ENCODE peak calls at places on chromosomes 6 and 20, in six cellular contexts. L, A, K, F, Q and R are unnamed samples.
A peak's percentile ranks its signal among the peaks of the same experiment; 100 is the strongest.

GRCh38 chr6:90835584-90836212 is 248.8 kb upstream of the MAP3K7 start:
- DNase-seq in L (no peak), A (no peak), F (no peak), Q (no peak), K (no peak), R (no peak)

GRCh38 chr20:56451056-56451765 is 17.2 kb upstream of the RTF2 start:
- DNase-seq in F (no peak), L (no peak), Q (peak; percentile 68), A (no peak), K (no peak), R (no peak)

GRCh38 chr6:6614096-6614964 is 25.8 kb downstream of the LY86 start:
- DNase-seq in A (peak; percentile 55), L (no peak), Q (no peak), K (no peak), F (no peak), R (no peak)

GRCh38 chr6:109865968-109866367 is 112.1 kb upstream of the GPR6 start:
- DNase-seq in L (no peak), Q (no peak), F (no peak), A (no peak), K (peak; percentile 14), R (no peak)

GRCh38 chr6:44067760-44068139 is 59.5 kb downstream of the MRPL14 start:
- DNase-seq in F (no peak), K (no peak), Q (no peak), A (no peak), L (no peak), R (no peak)

GRCh38 chr20:1860446-1860845 is 34.8 kb upstream of the SIRPA start:
- DNase-seq in Q (peak; percentile 13), F (peak; percentile 87), A (no peak), K (no peak), L (no peak), R (peak; percentile 44)

GRCh38 chr6:170529839-170530520 is 23.1 kb downstream of the PSMB1 start:
- DNase-seq in Q (peak; percentile 70), K (peak; percentile 66), A (peak; percentile 74), L (peak; percentile 67), F (peak; percentile 83), R (peak; percentile 16)

GRCh38 chr20:47694021-47694818 is 91.1 kb downstream of the SULF2 start:
- DNase-seq in L (no peak), K (no peak), F (no peak), A (no peak), Q (no peak), R (no peak)

GRCh38 chr6:3022765-3023662 is 23.3 kb downstream of the NQO2 start:
- DNase-seq in Q (no peak), K (no peak), F (no peak), L (no peak), A (no peak), R (no peak)

GRCh38 chr20:21490105-21490504 is 23.8 kb downstream of the NKX2-2 start:
- DNase-seq in L (peak; percentile 25), A (no peak), Q (peak; percentile 45), K (no peak), F (peak; percentile 18), R (no peak)

GRCh38 chr20:50519036-50519780 is 9.0 kb downstream of the PTPN1 start:
- DNase-seq in A (no peak), Q (no peak), L (no peak), F (no peak), K (no peak), R (no peak)

GRCh38 chr6:20693466-20694063 is 159.3 kb downstream of the CDKAL1 start:
- DNase-seq in F (peak; percentile 41), A (no peak), K (no peak), Q (peak; percentile 22), L (no peak), R (no peak)

DNA sequence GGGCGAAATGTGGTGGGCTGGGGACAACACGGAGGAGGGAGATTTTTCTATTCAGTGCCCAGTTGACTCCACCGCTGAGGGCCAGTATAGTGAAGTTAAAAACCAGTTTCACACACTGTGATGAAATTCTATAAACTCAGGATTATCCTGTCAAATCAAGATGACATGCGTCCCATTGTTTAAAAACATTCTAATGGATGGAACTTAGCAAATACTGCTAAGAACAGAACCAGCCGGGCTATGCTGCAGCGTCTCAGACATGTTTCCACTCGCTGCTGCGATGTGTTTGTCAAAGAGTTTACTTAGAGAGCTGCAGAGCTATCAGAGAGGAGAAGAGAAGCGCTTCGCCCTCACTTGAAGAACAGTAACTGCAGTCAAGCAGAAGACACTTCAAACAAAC is 212.6 kb upstream of the FOXQ1 start:
- DNase-seq in Q (no peak), K (no peak), F (no peak), A (no peak), L (no peak), R (no peak)
- TF ChIP-seq CTCF in Q (no peak), K (no peak), F (no peak), A (no peak), L (no peak), R (no peak)

GRCh38 chr6:152290693-152291092 is 346.5 kb downstream of the SYNE1 start:
- DNase-seq in F (no peak), A (no peak), Q (no peak), K (no peak), L (no peak), R (no peak)

GRCh38 chr6:152295920-152296319 is 341.2 kb downstream of the SYNE1 start:
- DNase-seq in Q (no peak), A (no peak), F (no peak), K (no peak), L (no peak), R (no peak)

GRCh38 chr6:152292595-152292994 is 344.6 kb downstream of the SYNE1 start:
- DNase-seq in L (no peak), F (no peak), Q (no peak), K (no peak), A (no peak), R (no peak)

GRCh38 chr6:152295346-152295745 is 341.8 kb downstream of the SYNE1 start:
- DNase-seq in A (peak; percentile 57), L (no peak), K (no peak), Q (peak; percentile 47), F (peak; percentile 87), R (no peak)

DNA sequence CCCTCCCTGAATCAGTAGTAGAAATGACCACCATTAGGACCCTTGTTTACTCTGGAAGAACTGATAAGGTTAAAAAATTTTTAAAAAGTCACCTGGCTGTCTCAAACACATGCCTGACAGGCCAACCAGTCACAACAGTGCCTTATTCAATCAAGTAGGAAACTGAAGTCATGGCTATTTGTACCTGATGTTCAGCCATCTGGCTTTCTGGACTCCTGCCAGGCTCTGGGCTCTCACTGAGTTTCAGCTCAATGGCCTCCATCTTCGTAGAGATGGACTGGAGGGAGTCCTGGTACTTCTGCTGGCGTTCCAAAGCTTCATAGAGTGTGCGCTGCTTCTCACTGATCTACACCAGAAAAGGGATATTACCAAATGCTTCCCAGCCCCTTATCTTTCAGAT is 343.8 kb downstream of the SYNE1 start:
- DNase-seq in Q (no peak), F (no peak), A (peak; percentile 34), K (peak; percentile 46), L (no peak), R (no peak)
- H3K36me3 ChIP-seq in Q (no peaks in the 10 kb centered on the region), F (peaks cover 28% of the 10 kb centered on the region), A (no peaks in the 10 kb centered on the region), K (no peaks in the 10 kb centered on the region), L (peaks cover 13% of the 10 kb centered on the region), R (no peaks in the 10 kb centered on the region)

DNA sequence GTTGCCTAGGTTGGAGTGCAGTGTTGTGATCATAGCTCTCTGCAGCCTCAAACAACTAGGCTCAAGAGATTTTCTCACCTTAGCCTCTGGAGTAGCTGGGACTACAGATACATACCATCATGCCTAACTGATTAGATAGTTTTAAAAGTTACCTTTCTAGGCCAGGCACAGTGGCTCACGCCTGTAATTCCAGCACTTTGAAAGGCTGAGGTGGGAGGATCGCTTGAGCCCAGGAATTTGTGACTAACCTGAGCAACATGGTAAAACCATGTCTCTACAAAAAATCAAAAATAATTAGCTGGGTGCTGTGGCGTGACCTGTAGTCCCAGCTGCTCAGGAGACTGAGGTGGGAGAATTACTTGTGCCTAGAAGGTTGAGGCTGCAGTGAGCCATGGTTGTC is 41.2 kb downstream of the SLC17A5 start:
- DNase-seq in A (no peak), L (no peak), F (no peak), Q (no peak), K (no peak), R (no peak)
- TF ChIP-seq CTCF in A (no peak), L (no peak), F (no peak), Q (no peak), K (no peak), R (no peak)

DNA sequence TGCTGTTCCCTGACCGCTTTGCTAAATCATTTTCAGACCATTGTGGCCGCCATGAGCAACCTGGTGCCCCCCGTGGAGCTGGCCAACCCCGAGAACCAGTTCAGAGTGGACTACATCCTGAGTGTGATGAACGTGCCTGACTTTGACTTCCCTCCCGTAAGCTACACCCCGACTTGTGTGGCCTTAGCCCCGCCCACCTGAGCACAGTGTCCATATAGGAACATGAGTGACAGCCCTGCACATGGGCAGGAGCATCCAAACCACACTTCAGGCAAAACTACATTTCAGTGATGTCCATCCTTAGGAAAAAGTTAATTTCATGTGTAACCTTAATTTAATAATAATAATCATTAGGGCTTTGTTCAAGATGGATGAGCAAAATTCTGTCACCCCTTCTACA is 51.1 kb downstream of the GNAS start:
- DNase-seq in K (no peak), A (no peak), L (no peak), F (no peak), Q (no peak), R (no peak)
- H3K36me3 ChIP-seq in K (peaks cover 90% of the 10 kb centered on the region), A (no peaks in the 10 kb centered on the region), L (peaks cover 23% of the 10 kb centered on the region), F (peaks cover 45% of the 10 kb centered on the region), Q (peaks cover 66% of the 10 kb centered on the region), R (peaks cover 2% of the 10 kb centered on the region)

GRCh38 chr20:61350500-61351250 is 98.6 kb downstream of the CDH4 start:
- DNase-seq in Q (no peak), K (no peak), A (no peak), L (no peak), F (no peak), R (no peak)
- TF ChIP-seq CTCF in Q (no peak), K (no peak), A (no peak), L (no peak), F (no peak), R (peak; percentile 11)

GRCh38 chr6:37020426-37021211 is 15.2 kb downstream of the FGD2 start:
- DNase-seq in F (no peak), A (no peak), Q (peak; percentile 18), K (no peak), L (no peak), R (no peak)
- H3K36me3 ChIP-seq in F (no peaks in the 10 kb centered on the region), A (no peaks in the 10 kb centered on the region), Q (no peaks in the 10 kb centered on the region), K (no peaks in the 10 kb centered on the region), L (no peaks in the 10 kb centered on the region), R (no peaks in the 10 kb centered on the region)

DNA sequence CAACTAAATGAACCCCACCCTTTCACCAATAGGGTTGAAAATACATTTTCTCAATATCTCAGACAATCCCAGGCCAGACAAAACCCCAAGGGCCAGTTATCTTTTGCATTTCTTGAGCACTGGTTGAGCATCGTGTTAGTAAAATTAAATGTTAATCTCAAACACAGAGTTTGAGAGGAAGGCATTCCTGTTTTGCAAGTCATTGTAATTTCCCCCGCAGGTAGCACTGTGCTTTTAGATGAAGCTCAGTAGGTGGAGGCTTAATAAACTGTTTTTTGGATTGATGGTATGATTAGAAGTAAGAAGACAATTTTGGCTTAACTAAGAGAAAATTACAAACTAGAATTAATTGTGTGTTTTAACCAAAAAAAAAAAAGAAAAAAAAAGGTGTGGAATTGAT is 998.6 kb upstream of the FLRT3 start:
- DNase-seq in F (no peak), Q (no peak), A (no peak), K (no peak), L (no peak), R (no peak)
- TF ChIP-seq CTCF in F (no peak), Q (no peak), A (no peak), K (no peak), L (no peak), R (no peak)